ENCODE peak calls at places on chromosomes 11 and 22, in six cellular contexts. V, J, C, F, I and Q are unnamed samples.

GRCh38 chr11:117908261-117908895 is 20.8 kb downstream of the TMPRSS13 start:
- DNase-seq in J (no peak), C (no peak), V (no peak), F (no peak), I (no peak), Q (no peak)

GRCh38 chr11:134497586-134497985 is 85.5 kb upstream of the B3GAT1 start:
- DNase-seq in C (no peak), V (no peak), F (no peak), J (peak; percentile 65), I (no peak), Q (no peak)

GRCh38 chr22:49764151-49764581 is 63.5 kb downstream of the BRD1 start:
- DNase-seq in F (no peak), I (no peak), J (peak; percentile 40), C (no peak), V (no peak), Q (no peak)

GRCh38 chr11:7251836-7252682 is at the start of gene SYT9:
- DNase-seq in C (peak; percentile 30), J (peak; percentile 88), V (peak; percentile 50), F (no peak), I (peak; percentile 15), Q (peak; percentile 11)

GRCh38 chr11:2151500-2152257 is 9.3 kb downstream of the INS start:
- DNase-seq in V (peak; percentile 86), I (peak; percentile 72), C (peak; percentile 66), F (no peak), J (no peak), Q (peak; percentile 87)

GRCh38 chr11:1979607-1980006 is 18.0 kb downstream of the H19 start:
- DNase-seq in J (no peak), I (no peak), F (no peak), V (no peak), C (no peak), Q (no peak)

GRCh38 chr11:131748146-131749050 is 378.0 kb downstream of the NTM start:
- DNase-seq in V (peak; percentile 41), I (peak; percentile 84), J (peak; percentile 62), F (no peak), C (peak; percentile 63), Q (peak; percentile 68)

GRCh38 chr11:2466069-2466801 is 21.4 kb downstream of the KCNQ1 start:
- DNase-seq in V (no peak), J (no peak), I (no peak), C (no peak), F (no peak), Q (no peak)

GRCh38 chr11:118211006-118211405 is 13.8 kb downstream of the JAML start:
- DNase-seq in I (peak; percentile 61), V (no peak), F (no peak), C (peak; percentile 52), J (no peak), Q (no peak)

GRCh38 chr11:15158351-15159015 is 43.8 kb downstream of the INSC start:
- DNase-seq in V (no peak), J (no peak), F (no peak), I (peak; percentile 72), C (peak; percentile 86), Q (no peak)

GRCh38 chr11:47376183-47376542 is 2.2 kb downstream of the SPI1 start:
- DNase-seq in C (no peak), J (no peak), I (no peak), F (no peak), V (no peak), Q (no peak)

GRCh38 chr11:28529540-28530410 is 421.6 kb downstream of the METTL15 start:
- DNase-seq in F (no peak), V (no peak), I (peak; percentile 82), J (no peak), C (peak; percentile 72), Q (no peak)

GRCh38 chr22:39147335-39148023 is 5.0 kb downstream of the CBX7 start:
- DNase-seq in F (no peak), V (no peak), J (no peak), C (no peak), I (no peak), Q (no peak)

GRCh38 chr11:77175869-77176539 is 48.0 kb downstream of the MYO7A start:
- DNase-seq in I (no peak), F (no peak), J (peak; percentile 67), C (no peak), V (no peak), Q (no peak)

GRCh38 chr11:30432177-30432576 is 109.3 kb downstream of the ARL14EP start:
- DNase-seq in F (no peak), C (no peak), V (no peak), J (no peak), I (no peak), Q (no peak)

GRCh38 chr22:19579113-19579811 is 55.1 kb upstream of the CLDN5 start:
- DNase-seq in J (no peak), F (no peak), V (no peak), I (no peak), C (no peak), Q (no peak)

GRCh38 chr11:3001496-3001895 is 9.4 kb upstream of the NAP1L4 start:
- DNase-seq in J (no peak), F (no peak), I (no peak), V (no peak), C (no peak), Q (no peak)

GRCh38 chr11:2789331-2789730 is 89.5 kb upstream of the KCNQ1OT1 start:
- DNase-seq in F (no peak), J (peak; percentile 32), V (no peak), I (no peak), C (no peak), Q (no peak)

GRCh38 chr11:14259186-14259784 is 99.7 kb downstream of the RRAS2 start:
- DNase-seq in I (no peak), C (no peak), J (no peak), F (no peak), V (no peak), Q (no peak)

GRCh38 chr11:127521413-127521812 is 520.8 kb upstream of the KIRREL3 start:
- DNase-seq in I (no peak), J (no peak), C (peak; percentile 70), V (no peak), F (no peak), Q (no peak)

GRCh38 chr11:33147559-33147958 is 13.7 kb downstream of the CSTF3 start:
- DNase-seq in F (no peak), I (peak; percentile 16), C (peak; percentile 58), J (no peak), V (no peak), Q (no peak)

GRCh38 chr22:37498289-37498909 is 12.2 kb upstream of the MFNG start:
- DNase-seq in I (no peak), C (no peak), V (peak; percentile 97), F (peak; percentile 15), J (no peak), Q (no peak)

GRCh38 chr22:50227588-50228215 is 17.1 kb downstream of the TUBGCP6 start:
- DNase-seq in V (no peak), C (no peak), I (no peak), F (no peak), J (no peak), Q (no peak)

GRCh38 chr22:38029901-38030300 is 27.3 kb upstream of the PICK1 start:
- DNase-seq in J (no peak), V (no peak), I (no peak), F (no peak), C (no peak), Q (no peak)

GRCh38 chr11:135015966-135016365 is 603.9 kb upstream of the B3GAT1 start:
- DNase-seq in J (no peak), F (no peak), C (no peak), V (no peak), I (no peak), Q (no peak)

GRCh38 chr11:107697291-107697690 is 14.6 kb downstream of the SLN start:
- DNase-seq in J (no peak), I (no peak), V (no peak), C (no peak), F (no peak), Q (no peak)

GRCh38 chr11:78392854-78393253 is 24.8 kb downstream of the GAB2 start:
- DNase-seq in J (no peak), F (no peak), V (no peak), C (no peak), I (no peak), Q (no peak)

GRCh38 chr22:37365950-37366349 is 61.3 kb downstream of the ELFN2 start:
- DNase-seq in I (no peak), V (no peak), J (no peak), C (no peak), F (no peak), Q (no peak)

GRCh38 chr22:31491218-31491962 is 1.7 kb upstream of the EIF4ENIF1 start:
- DNase-seq in F (no peak), C (no peak), J (no peak), V (no peak), I (no peak), Q (no peak)

GRCh38 chr22:48382197-48382596 is 1445.5 kb downstream of the BRD1 start:
- DNase-seq in C (no peak), I (no peak), F (no peak), J (peak; percentile 21), V (no peak), Q (no peak)

GRCh38 chr22:37416389-37416788 is 10.9 kb downstream of the ELFN2 start:
- DNase-seq in C (no peak), V (no peak), I (no peak), J (no peak), F (no peak), Q (no peak)

GRCh38 chr11:12724301-12725046 is 50.3 kb downstream of the TEAD1 start:
- DNase-seq in I (peak; percentile 85), V (no peak), F (no peak), J (no peak), C (peak; percentile 93), Q (peak; percentile 61)

GRCh38 chr22:35191412-35191811 is 65.9 kb upstream of the HMGXB4 start:
- DNase-seq in C (peak; percentile 94), I (no peak), J (no peak), F (no peak), V (no peak), Q (no peak)

GRCh38 chr11:2267306-2267861 is 3.0 kb downstream of the ASCL2 start:
- DNase-seq in C (no peak), J (peak; percentile 51), V (no peak), I (no peak), F (no peak), Q (no peak)

GRCh38 chr11:3132831-3133455 is 32.2 kb downstream of the OSBPL5 start:
- DNase-seq in F (no peak), V (no peak), C (no peak), J (peak; percentile 21), I (no peak), Q (no peak)

GRCh38 chr22:45159652-45160462 is 3.9 kb upstream of the NUP50 start:
- DNase-seq in I (peak; percentile 55), C (peak; percentile 6), V (no peak), J (no peak), F (no peak), Q (no peak)

GRCh38 chr11:20647976-20648565 is 21.3 kb upstream of the NELL1 start:
- DNase-seq in F (peak; percentile 12), I (peak; percentile 62), J (no peak), C (peak; percentile 49), V (peak; percentile 39), Q (peak; percentile 67)

GRCh38 chr11:111514216-111515031 is at the start of gene HOATZ:
- DNase-seq in F (no peak), C (no peak), J (no peak), I (no peak), V (no peak), Q (peak; percentile 29)

GRCh38 chr22:23604939-23605712 is 25.0 kb upstream of the IGLL1 start:
- DNase-seq in F (no peak), I (no peak), V (no peak), C (no peak), J (no peak), Q (no peak)

GRCh38 chr11:32899423-32899822 is 6.8 kb downstream of the QSER1 start:
- DNase-seq in V (no peak), C (no peak), F (no peak), J (no peak), I (no peak), Q (no peak)